ENCODE peak calls at places on chromosomes 5 and 9, in seven cellular contexts. One of them, this sample, is unnamed.
A peak's percentile ranks its signal among the peaks of the same experiment; 100 is the strongest.

GRCh38 chr5:53170748-53171349 is 61.3 kb upstream of the MOCS2 start:
- DNase-seq in Kasumi-1: peak; percentile 43
- DNase-seq in type B pancreatic cell: no peak
- DNase-seq in NCI-H1417: peak; percentile 0
- DNase-seq in mesenchymal stem cell: peak; percentile 45
- DNase-seq in NT2/D1: peak; percentile 13
- DNase-seq in GM20000: peak; percentile 28
- DNase-seq in this sample: peak; percentile 48

GRCh38 chr5:3218916-3219650 is 376.5 kb upstream of the IRX1 start:
- DNase-seq in Kasumi-1: no peak
- DNase-seq in type B pancreatic cell: no peak
- DNase-seq in NCI-H1417: no peak
- DNase-seq in mesenchymal stem cell: no peak
- DNase-seq in NT2/D1: no peak
- DNase-seq in GM20000: no peak
- DNase-seq in this sample: no peak

GRCh38 chr5:73796164-73797141 is 170.5 kb downstream of the ARHGEF28 start:
- DNase-seq in Kasumi-1: peak; percentile 65
- DNase-seq in type B pancreatic cell: no peak
- DNase-seq in NCI-H1417: no peak
- DNase-seq in mesenchymal stem cell: peak; percentile 96
- DNase-seq in NT2/D1: no peak
- DNase-seq in GM20000: peak; percentile 14
- DNase-seq in this sample: no peak

GRCh38 chr5:14186132-14186830 is 43.1 kb downstream of the TRIO start:
- DNase-seq in Kasumi-1: no peak
- DNase-seq in type B pancreatic cell: no peak
- DNase-seq in NCI-H1417: no peak
- DNase-seq in mesenchymal stem cell: peak; percentile 48
- DNase-seq in NT2/D1: no peak
- DNase-seq in GM20000: no peak
- DNase-seq in this sample: no peak

GRCh38 chr9:120412425-120412951 is 167.5 kb downstream of the CDK5RAP2 start:
- DNase-seq in Kasumi-1: no peak
- DNase-seq in type B pancreatic cell: no peak
- DNase-seq in NCI-H1417: no peak
- DNase-seq in mesenchymal stem cell: peak; percentile 71
- DNase-seq in NT2/D1: peak; percentile 69
- DNase-seq in GM20000: no peak
- DNase-seq in this sample: no peak

GRCh38 chr5:107516452-107517184 is 154.1 kb downstream of the EFNA5 start:
- DNase-seq in Kasumi-1: no peak
- DNase-seq in type B pancreatic cell: no peak
- DNase-seq in NCI-H1417: no peak
- DNase-seq in mesenchymal stem cell: peak; percentile 78
- DNase-seq in NT2/D1: no peak
- DNase-seq in GM20000: no peak
- DNase-seq in this sample: no peak

GRCh38 chr9:18451409-18451808 is 22.5 kb upstream of the ADAMTSL1 start:
- DNase-seq in Kasumi-1: no peak
- DNase-seq in type B pancreatic cell: no peak
- DNase-seq in NCI-H1417: no peak
- DNase-seq in mesenchymal stem cell: no peak
- DNase-seq in NT2/D1: no peak
- DNase-seq in GM20000: no peak
- DNase-seq in this sample: no peak

GRCh38 chr9:125638239-125638638 is 68.8 kb downstream of the MAPKAP1 start:
- DNase-seq in Kasumi-1: no peak
- DNase-seq in type B pancreatic cell: no peak
- DNase-seq in NCI-H1417: no peak
- DNase-seq in mesenchymal stem cell: no peak
- DNase-seq in NT2/D1: no peak
- DNase-seq in GM20000: no peak
- DNase-seq in this sample: no peak

GRCh38 chr9:88537743-88538055 is 2.7 kb downstream of the NXNL2 start:
- DNase-seq in Kasumi-1: peak; percentile 64
- DNase-seq in type B pancreatic cell: no peak
- DNase-seq in NCI-H1417: no peak
- DNase-seq in mesenchymal stem cell: peak; percentile 96
- DNase-seq in NT2/D1: no peak
- DNase-seq in GM20000: no peak
- DNase-seq in this sample: no peak

GRCh38 chr5:83632874-83633273 is 87.8 kb downstream of the HAPLN1 start:
- DNase-seq in Kasumi-1: no peak
- DNase-seq in type B pancreatic cell: no peak
- DNase-seq in NCI-H1417: no peak
- DNase-seq in mesenchymal stem cell: peak; percentile 88
- DNase-seq in NT2/D1: no peak
- DNase-seq in GM20000: no peak
- DNase-seq in this sample: no peak

GRCh38 chr9:7974335-7975005 is 174.9 kb upstream of the DMAC1 start:
- DNase-seq in Kasumi-1: peak; percentile 14
- DNase-seq in type B pancreatic cell: no peak
- DNase-seq in NCI-H1417: peak; percentile 17
- DNase-seq in mesenchymal stem cell: no peak
- DNase-seq in NT2/D1: no peak
- DNase-seq in GM20000: no peak
- DNase-seq in this sample: peak; percentile 16

GRCh38 chr5:86613459-86613858 is 4.3 kb upstream of the COX7C start:
- DNase-seq in Kasumi-1: peak; percentile 17
- DNase-seq in type B pancreatic cell: no peak
- DNase-seq in NCI-H1417: no peak
- DNase-seq in mesenchymal stem cell: peak; percentile 8
- DNase-seq in NT2/D1: no peak
- DNase-seq in GM20000: no peak
- DNase-seq in this sample: no peak

GRCh38 chr9:9003184-9003583 is 1203.6 kb upstream of the DMAC1 start:
- DNase-seq in Kasumi-1: peak; percentile 8
- DNase-seq in type B pancreatic cell: no peak
- DNase-seq in NCI-H1417: peak; percentile 4
- DNase-seq in mesenchymal stem cell: peak; percentile 29
- DNase-seq in NT2/D1: peak; percentile 9
- DNase-seq in GM20000: no peak
- DNase-seq in this sample: no peak

GRCh38 chr9:89421595-89421994 is 76.3 kb downstream of the SEMA4D start:
- DNase-seq in Kasumi-1: no peak
- DNase-seq in type B pancreatic cell: no peak
- DNase-seq in NCI-H1417: no peak
- DNase-seq in mesenchymal stem cell: no peak
- DNase-seq in NT2/D1: no peak
- DNase-seq in GM20000: no peak
- DNase-seq in this sample: no peak

GRCh38 chr5:110852053-110852452 is 113.2 kb downstream of the SLC25A46 start:
- DNase-seq in Kasumi-1: no peak
- DNase-seq in type B pancreatic cell: no peak
- DNase-seq in NCI-H1417: no peak
- DNase-seq in mesenchymal stem cell: no peak
- DNase-seq in NT2/D1: no peak
- DNase-seq in GM20000: no peak
- DNase-seq in this sample: no peak